ENCODE peak calls at places on chromosomes 11 and 22, in six cellular contexts. Z is mesenchymal stem cell, M is IMR-90, F is H9, W is neuronal stem cell, X is H1. D is an unnamed sample.

GRCh38 chr11:69417211-69418085 is 64.0 kb upstream of the LINC01488 start:
- DNase-seq in X (no peak), F (no peak), Z (no peak), M (no peak), W (no peak), D (peak)

GRCh38 chr22:49301398-49302149 is 526.1 kb downstream of the BRD1 start:
- DNase-seq in Z (no peak), W (no peak), F (peak), M (no peak), X (peak), D (no peak)

GRCh38 chr22:30290679-30291333 is 1.5 kb upstream of the CASTOR1 start:
- DNase-seq in W (peak), F (no peak), Z (peak), M (peak), X (no peak), D (peak)

GRCh38 chr11:8365542-8365941 is 101.9 kb upstream of the LMO1 start:
- DNase-seq in W (no peak), F (peak), X (peak), M (no peak), Z (no peak), D (no peak)

GRCh38 chr11:75565221-75565814 is 3.3 kb downstream of the SERPINH1 start:
- DNase-seq in W (no peak), F (peak), M (peak), Z (peak), X (no peak), D (peak)

GRCh38 chr11:109106201-109106906 is 315.6 kb upstream of the C11orf87 start:
- DNase-seq in F (peak), Z (no peak), W (no peak), X (peak), M (no peak), D (no peak)

GRCh38 chr11:86101493-86101892 is 32.6 kb upstream of the PICALM start:
- DNase-seq in Z (no peak), W (no peak), F (no peak), M (peak), X (no peak), D (no peak)

GRCh38 chr22:50247748-50248147 is 2.9 kb upstream of the TUBGCP6 start:
- DNase-seq in Z (peak), W (no peak), F (peak), M (peak), X (peak), D (peak)

GRCh38 chr22:27805841-27806240 is 4.3 kb upstream of the MN1 start:
- DNase-seq in Z (no peak), X (no peak), M (no peak), W (no peak), F (no peak), D (no peak)

GRCh38 chr11:117199061-117199915 is at the start of gene TAGLN:
- DNase-seq in X (peak), Z (peak), F (peak), W (peak), M (peak), D (no peak)

GRCh38 chr11:124633355-124633754 is 10.7 kb downstream of the TBRG1 start:
- DNase-seq in F (no peak), X (no peak), Z (peak), W (no peak), M (peak), D (no peak)

GRCh38 chr22:42279425-42280020 is 9.1 kb upstream of the TCF20 start:
- DNase-seq in F (no peak), M (no peak), Z (no peak), X (no peak), W (no peak), D (no peak)

GRCh38 chr11:12402027-12402426 is 24.7 kb downstream of the PARVA start:
- DNase-seq in Z (no peak), M (no peak), F (no peak), W (no peak), X (no peak), D (no peak)

GRCh38 chr11:33733978-33734377 is 2.2 kb downstream of the CD59 start:
- DNase-seq in Z (no peak), W (no peak), M (no peak), X (no peak), F (no peak), D (no peak)

GRCh38 chr11:22634897-22635629 is 9.4 kb upstream of the FANCF start:
- DNase-seq in W (no peak), X (no peak), Z (peak), M (peak), F (peak), D (no peak)

GRCh38 chr22:29325785-29326315 is 10.4 kb upstream of the RASL10A start:
- DNase-seq in F (no peak), M (no peak), X (no peak), W (no peak), Z (no peak), D (no peak)

GRCh38 chr11:9817191-9817590 is 153.3 kb downstream of the SWAP70 start:
- DNase-seq in F (no peak), W (no peak), Z (no peak), X (no peak), M (no peak), D (no peak)

GRCh38 chr22:24066260-24066659 is 55.2 kb downstream of the CABIN1 start:
- DNase-seq in X (no peak), W (no peak), Z (no peak), F (no peak), M (no peak), D (no peak)

GRCh38 chr11:29978549-29978948 is 38.3 kb downstream of the KCNA4 start:
- DNase-seq in X (no peak), Z (no peak), W (no peak), M (no peak), F (no peak), D (no peak)

GRCh38 chr11:109993786-109994185 is 99.4 kb upstream of the ZC3H12C start:
- DNase-seq in F (no peak), X (no peak), M (peak), Z (peak), W (no peak), D (no peak)

GRCh38 chr11:36016263-36016662 is 72.4 kb downstream of the LDLRAD3 start:
- DNase-seq in W (no peak), X (no peak), Z (no peak), F (no peak), M (no peak), D (no peak)

GRCh38 chr22:43477966-43478365 is 66.2 kb downstream of the MPPED1 start:
- DNase-seq in W (no peak), X (no peak), Z (no peak), M (no peak), F (no peak), D (no peak)

GRCh38 chr11:88193278-88193677 is 18.0 kb upstream of the RAB38 start:
- DNase-seq in W (no peak), X (no peak), F (no peak), Z (no peak), M (no peak), D (no peak)

GRCh38 chr22:46013460-46014416 is 36.8 kb upstream of the WNT7B start:
- DNase-seq in Z (peak), F (peak), M (peak), X (peak), W (peak), D (peak)

GRCh38 chr22:23638611-23639010 is 6.5 kb upstream of the DRICH1 start:
- DNase-seq in W (no peak), Z (no peak), M (no peak), F (no peak), X (no peak), D (peak)

GRCh38 chr11:121478226-121478894 is 25.6 kb upstream of the SORL1-AS1 start:
- DNase-seq in W (no peak), X (no peak), M (no peak), Z (no peak), F (no peak), D (no peak)

GRCh38 chr22:27876684-27877083 is 42.4 kb downstream of the PITPNB start:
- DNase-seq in F (no peak), W (no peak), Z (peak), X (no peak), M (peak), D (no peak)

GRCh38 chr11:13318498-13319295 is 41.1 kb downstream of the BMAL1 start:
- DNase-seq in M (no peak), Z (peak), W (no peak), F (no peak), X (no peak), D (no peak)

GRCh38 chr22:44668190-44668885 is 33.7 kb upstream of the PRR5 start:
- DNase-seq in W (peak), M (no peak), F (peak), Z (no peak), X (peak), D (no peak)

GRCh38 chr22:24146190-24146616 is 35.1 kb upstream of the SUSD2 start:
- DNase-seq in X (peak), M (peak), Z (peak), W (no peak), F (peak), D (no peak)

GRCh38 chr11:78032090-78032489 is 9.0 kb upstream of the KCTD14 start:
- DNase-seq in F (no peak), Z (no peak), M (no peak), X (no peak), W (no peak), D (no peak)

GRCh38 chr11:21814169-21814568 is 378.7 kb upstream of the ANO5 start:
- DNase-seq in W (no peak), Z (no peak), M (no peak), F (no peak), X (no peak), D (no peak)

GRCh38 chr22:46900549-46900948 is 138.1 kb downstream of the TBC1D22A start:
- DNase-seq in Z (no peak), F (no peak), X (no peak), M (no peak), W (no peak), D (no peak)

GRCh38 chr11:79493555-79494171 is 52.8 kb upstream of the TENM4 start:
- DNase-seq in Z (peak), W (peak), M (peak), F (peak), X (peak), D (peak)

GRCh38 chr11:46369458-46370152 is 11.9 kb upstream of the MDK start:
- DNase-seq in W (no peak), X (peak), M (peak), Z (peak), F (peak), D (peak)

DNA sequence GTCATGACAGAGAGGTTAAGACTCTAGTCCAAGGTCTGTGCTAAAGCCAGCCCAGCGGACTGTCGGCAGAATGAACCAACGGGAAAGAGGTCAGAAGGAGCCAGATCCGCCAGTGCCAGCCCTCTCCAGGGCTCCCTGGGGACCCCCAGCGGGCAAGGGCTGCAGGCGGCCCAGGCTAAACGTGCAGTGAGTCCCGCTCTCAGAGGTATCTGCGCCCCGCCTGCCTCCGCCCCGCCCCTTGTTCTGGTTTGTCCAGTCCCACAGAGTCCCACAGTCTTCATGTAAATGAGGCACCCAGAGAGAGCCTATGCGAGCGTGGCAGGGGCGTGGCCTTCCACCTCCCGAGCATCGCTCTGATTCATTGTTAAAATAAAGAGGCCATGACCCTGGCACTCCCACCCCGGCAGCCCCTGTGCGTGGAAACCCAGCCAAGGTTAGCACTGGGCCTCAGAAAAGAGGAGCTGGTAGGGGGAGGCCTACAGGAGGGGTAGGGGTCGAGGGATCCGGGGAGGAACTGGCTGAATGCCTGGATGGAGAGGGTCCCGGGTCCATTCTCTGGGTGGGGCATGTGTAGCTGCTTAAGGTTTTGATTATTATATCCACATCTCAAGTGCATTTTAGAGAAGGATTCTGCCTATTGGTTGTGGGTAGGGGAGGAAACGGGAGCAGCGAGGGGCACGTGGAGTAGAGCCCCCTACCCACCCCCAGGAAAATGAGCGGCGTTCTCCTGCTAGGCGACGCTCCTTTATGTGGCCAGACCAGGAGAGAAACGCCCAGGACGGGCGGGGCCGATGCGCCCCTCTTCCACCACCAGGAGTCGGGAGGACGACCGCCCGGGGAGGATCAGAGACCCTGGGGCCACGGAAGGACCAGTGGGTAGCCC is at the start of gene TRIOBP:
- DNase-seq in M (peak), Z (peak), F (peak), W (peak), X (peak), D (peak)
- H3K23ac ChIP-seq in M (peak), Z (no peak), F (no peak), W (peak), X (no peak), D (no peak)

GRCh38 chr22:31295831-31296230 is 3.5 kb upstream of the PIK3IP1 start:
- DNase-seq in M (peak), F (no peak), X (no peak), Z (peak), W (no peak), D (no peak)
- H2AFZ ChIP-seq in M (no peak), F (no peak), X (no peak), Z (no peak), W (peak), D (no peak)

GRCh38 chr11:64250875-64251721 is at the start of gene PLCB3:
- DNase-seq in X (peak), Z (peak), F (peak), W (peak), M (no peak), D (no peak)
- H3K23ac ChIP-seq in X (no peak), Z (no peak), F (no peak), W (peak), M (peak), D (no peak)

GRCh38 chr11:73650400-73650799 is 4.0 kb downstream of the PLEKHB1 start:
- DNase-seq in M (no peak), Z (no peak), W (no peak), X (no peak), F (no peak), D (no peak)
- H2AFZ ChIP-seq in M (no peak), Z (no peak), W (no peak), X (no peak), F (no peak), D (no peak)

DNA sequence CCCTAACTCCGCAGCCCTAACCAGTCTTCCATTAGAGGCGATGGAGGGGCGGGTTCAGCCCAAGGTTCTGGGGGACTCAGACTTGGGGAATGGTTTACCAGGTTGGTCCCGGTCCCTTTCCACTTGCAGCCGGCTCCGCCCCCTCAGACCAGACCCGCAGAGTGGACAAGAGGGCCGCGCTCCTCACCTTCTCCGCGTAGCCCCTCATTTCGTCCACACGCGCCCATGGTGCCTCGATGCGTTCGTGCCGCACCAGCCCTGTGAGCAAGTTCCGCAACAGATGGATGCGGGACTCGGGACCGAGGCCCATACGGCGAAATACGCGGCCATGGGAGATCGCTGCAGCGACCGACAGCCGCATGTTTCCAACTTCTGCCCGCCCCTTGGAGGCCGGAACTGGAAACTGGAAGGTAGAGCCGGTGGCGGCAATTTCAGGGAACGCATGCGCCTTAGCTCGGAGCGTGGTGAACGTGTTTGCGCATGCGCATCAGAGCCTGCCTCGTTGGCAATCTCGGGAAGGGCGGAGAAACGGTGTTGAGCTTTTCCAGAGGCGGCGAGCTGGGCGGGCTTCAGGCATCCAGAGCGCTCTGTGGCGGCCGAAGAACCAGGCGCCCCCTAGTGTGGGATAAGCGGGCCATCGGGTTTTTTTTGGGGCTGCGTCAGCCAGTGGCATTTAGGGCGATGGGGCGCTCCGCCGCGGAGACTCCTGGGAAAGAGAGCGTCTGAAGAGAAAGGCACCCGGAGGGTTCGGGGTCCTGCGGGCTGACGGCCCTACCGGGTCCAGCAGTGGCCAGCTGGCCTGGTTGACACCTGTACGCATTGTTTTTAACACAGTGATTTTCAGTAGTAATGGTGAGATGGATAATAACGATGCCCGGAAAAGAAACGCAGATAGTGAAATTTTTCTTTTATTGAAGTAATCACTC is at the start of gene MRPL17:
- DNase-seq in X (peak), W (peak), F (peak), M (peak), Z (peak), D (peak)
- H3K23ac ChIP-seq in X (no peak), W (peak), F (no peak), M (peak), Z (no peak), D (no peak)

DNA sequence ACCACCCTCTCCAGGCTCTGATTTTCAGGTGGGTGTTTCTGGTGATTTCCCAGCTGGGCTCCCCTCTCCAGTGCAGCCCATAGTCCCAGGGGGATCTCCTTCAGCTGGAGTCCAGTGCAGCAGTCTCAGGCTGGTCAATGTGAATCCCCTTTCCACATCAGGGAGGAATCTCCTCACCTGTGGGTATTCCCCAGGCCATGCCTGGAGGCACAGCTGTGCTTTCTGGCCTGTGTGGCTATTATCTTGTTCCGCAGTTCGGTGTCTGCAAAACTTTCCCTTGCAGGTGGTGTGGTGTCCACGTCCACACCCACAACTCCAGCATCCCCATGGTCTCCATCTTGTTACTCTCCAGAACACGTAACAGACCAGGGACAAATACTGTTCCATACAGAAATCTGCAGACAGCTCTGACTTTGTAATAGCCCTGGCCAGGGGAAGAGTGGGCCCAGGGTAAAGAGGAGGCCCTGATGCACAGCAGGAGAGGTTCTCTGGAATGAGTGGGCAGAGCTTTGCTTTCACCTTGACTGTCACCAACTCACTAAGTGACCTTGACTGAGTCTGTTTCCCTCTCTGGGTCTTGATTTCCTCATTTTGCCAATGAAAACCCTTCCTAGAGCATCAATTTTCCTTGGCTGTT is 183.2 kb downstream of the CSNK2A3 start:
- DNase-seq in M (no peak), X (no peak), Z (no peak), F (no peak), W (no peak), D (peak)
- H2AFZ ChIP-seq in M (no peak), X (no peak), Z (no peak), F (no peak), W (no peak), D (no peak)

DNA sequence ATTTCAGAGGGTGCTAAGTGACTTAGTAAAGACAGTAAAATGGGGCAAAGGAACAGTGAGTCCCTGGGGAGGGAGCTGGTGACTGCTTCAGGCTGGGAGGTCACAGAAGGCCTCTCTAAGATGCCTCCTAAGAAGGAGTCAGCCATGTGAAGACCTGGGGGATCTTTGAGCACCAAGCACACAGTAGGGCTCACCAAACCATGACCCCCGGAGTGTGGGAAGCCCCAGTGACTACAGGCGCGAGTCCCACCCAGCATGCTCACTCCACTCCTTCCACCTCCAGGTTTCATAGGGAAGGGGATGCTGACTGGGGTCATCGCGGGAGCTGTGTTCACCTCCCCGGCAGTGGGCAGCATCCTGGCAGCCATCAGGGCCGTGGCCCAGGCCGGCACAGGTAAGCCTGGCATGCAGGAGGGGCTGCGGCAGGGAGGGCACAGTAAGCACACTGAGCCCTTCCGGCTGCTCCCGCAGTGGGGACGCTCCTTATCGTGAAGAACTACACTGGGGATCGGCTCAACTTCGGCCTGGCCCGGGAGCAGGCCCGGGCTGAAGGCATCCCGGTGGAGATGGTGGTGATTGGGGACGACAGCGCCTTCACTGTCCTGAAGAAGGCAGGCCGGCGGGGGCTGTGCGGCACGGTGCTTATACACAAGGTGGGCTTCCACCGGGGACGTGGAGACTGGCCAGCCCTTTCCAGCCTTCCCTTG is 5.9 kb downstream of the TKFC start:
- DNase-seq in M (no peak), X (no peak), F (no peak), Z (no peak), W (no peak), D (no peak)
- H3K23ac ChIP-seq in M (no peak), X (no peak), F (no peak), Z (no peak), W (peak), D (no peak)

GRCh38 chr22:20131593-20131855 is at the start of gene ZDHHC8:
- DNase-seq in W (no peak), F (no peak), M (no peak), Z (no peak), X (no peak), D (peak)
- H2AFZ ChIP-seq in W (peak), F (no peak), M (peak), Z (peak), X (peak), D (peak)